ENCODE peak calls at places on chromosomes 3 and 15, in seven cellular contexts. D is IMR-90; Y is stimulated activated CD8-positive, alpha-beta memory T cell treated with anti-CD3 and anti-CD28 coated beads, Interleukin-12 subunit alpha, Interleukin-12 subunit beta, amount 100 ng/mL, for 1 hour; H is epithelial cell of esophagus; B is AG08396; U is Right ventricle myocardium superior; C is hypothalamus. E is an unnamed sample.

GRCh38 chr3:88149146-88149515 is 628 bp upstream of the C3orf38 start:
- DNase-seq in B (no peak), D (peak), U (no peak), H (peak), Y (no peak), C (no peak), E (peak)

GRCh38 chr3:69999191-70000027 is at the start of gene SAMMSON:
- DNase-seq in C (no peak), Y (no peak), B (peak), D (peak), H (peak), U (peak), E (no peak)

GRCh38 chr3:13254028-13254951 is 165.8 kb downstream of the NUP210 start:
- DNase-seq in C (no peak), Y (no peak), H (no peak), D (no peak), U (no peak), B (no peak), E (no peak)

GRCh38 chr3:111143-112069 is 85.2 kb upstream of the CHL1 start:
- DNase-seq in Y (no peak), U (no peak), H (peak), C (no peak), D (no peak), B (no peak), E (no peak)

GRCh38 chr3:146277953-146278631 is 27.2 kb upstream of the PLSCR4 start:
- DNase-seq in B (peak), Y (no peak), C (no peak), U (no peak), D (peak), H (peak), E (no peak)

GRCh38 chr3:151085889-151086483 is 522 bp downstream of the MED12L start:
- DNase-seq in H (no peak), C (peak), U (peak), B (peak), Y (no peak), D (no peak), E (no peak)

GRCh38 chr3:49940667-49941249 is 808 bp downstream of the RBM6 start:
- DNase-seq in Y (no peak), B (no peak), C (no peak), D (no peak), U (no peak), H (peak), E (no peak)

GRCh38 chr3:119594066-119594465 is 3.6 kb upstream of the PLA1A start:
- DNase-seq in D (no peak), H (no peak), U (no peak), B (no peak), Y (no peak), C (no peak), E (no peak)

GRCh38 chr3:69806735-69807438 is 67.6 kb downstream of the MITF start:
- DNase-seq in U (no peak), Y (no peak), D (peak), B (peak), C (no peak), H (no peak), E (no peak)

GRCh38 chr3:21390856-21391255 is 360.2 kb downstream of the ZNF385D start:
- DNase-seq in Y (no peak), B (peak), D (no peak), C (no peak), H (no peak), U (no peak), E (no peak)

GRCh38 chr15:40420793-40421192 is 15.2 kb downstream of the IVD start:
- DNase-seq in H (peak), C (no peak), U (no peak), D (no peak), B (no peak), Y (no peak), E (no peak)

GRCh38 chr15:83843511-83843910 is 189.6 kb downstream of the ADAMTSL3 start:
- DNase-seq in Y (no peak), H (peak), C (no peak), D (peak), U (peak), B (peak), E (no peak)

GRCh38 chr15:45338417-45338816 is 39.9 kb downstream of the GATM start:
- DNase-seq in B (no peak), Y (no peak), D (no peak), U (no peak), H (no peak), C (no peak), E (no peak)

E was measured in H54.